ENCODE peak calls at places on chromosomes 2 and 18, in five cellular contexts. One of them, this sample, is unnamed.

GRCh38 chr2:26711457-26712155 is 19.1 kb downstream of the KCNK3 start:
- DNase-seq in GM12865: no peak
- DNase-seq in GM06990: no peak
- DNase-seq in epithelial cell of proximal tubule: no peak
- DNase-seq in cardiac muscle cell: no peak
- DNase-seq in this sample: no peak

GRCh38 chr2:1153959-1154358 is 203.3 kb downstream of the SNTG2 start:
- DNase-seq in cardiac muscle cell: no peak
- DNase-seq in GM12865: no peak
- DNase-seq in epithelial cell of proximal tubule: no peak
- DNase-seq in GM06990: no peak
- DNase-seq in this sample: no peak

GRCh38 chr18:35344736-35345459 is 678 bp upstream of the ZNF24 start:
- DNase-seq in epithelial cell of proximal tubule: no peak
- DNase-seq in GM06990: no peak
- DNase-seq in GM12865: peak
- DNase-seq in cardiac muscle cell: no peak
- DNase-seq in this sample: peak

GRCh38 chr18:48997985-48998831 is 47.4 kb upstream of the SMAD7 start:
- DNase-seq in GM06990: no peak
- DNase-seq in cardiac muscle cell: peak
- DNase-seq in epithelial cell of proximal tubule: peak
- DNase-seq in GM12865: no peak
- DNase-seq in this sample: peak

GRCh38 chr2:101173707-101174295 is 22.6 kb upstream of the TBC1D8 start:
- DNase-seq in cardiac muscle cell: no peak
- DNase-seq in GM12865: peak
- DNase-seq in epithelial cell of proximal tubule: no peak
- DNase-seq in GM06990: no peak
- DNase-seq in this sample: peak

GRCh38 chr2:238573065-238573778 is 146.5 kb downstream of the ASB1 start:
- DNase-seq in GM06990: no peak
- DNase-seq in cardiac muscle cell: no peak
- DNase-seq in GM12865: peak
- DNase-seq in epithelial cell of proximal tubule: no peak
- DNase-seq in this sample: peak

GRCh38 chr2:88054300-88055048 is 1.1 kb downstream of the KRCC1 start:
- DNase-seq in GM12865: peak
- DNase-seq in cardiac muscle cell: peak
- DNase-seq in GM06990: peak
- DNase-seq in epithelial cell of proximal tubule: no peak
- DNase-seq in this sample: no peak

GRCh38 chr2:201448701-201449100 is 2.6 kb downstream of the TRAK2 start:
- DNase-seq in GM12865: no peak
- DNase-seq in cardiac muscle cell: no peak
- DNase-seq in epithelial cell of proximal tubule: no peak
- DNase-seq in GM06990: no peak
- DNase-seq in this sample: no peak

GRCh38 chr2:181430406-181431199 is 26.6 kb upstream of the ITGA4 start:
- DNase-seq in cardiac muscle cell: peak
- DNase-seq in epithelial cell of proximal tubule: no peak
- DNase-seq in GM12865: peak
- DNase-seq in GM06990: no peak
- DNase-seq in this sample: no peak

GRCh38 chr2:197028230-197028629 is 101.7 kb upstream of the PGAP1 start:
- DNase-seq in epithelial cell of proximal tubule: no peak
- DNase-seq in GM12865: no peak
- DNase-seq in cardiac muscle cell: peak
- DNase-seq in GM06990: no peak
- DNase-seq in this sample: no peak

GRCh38 chr18:67589325-67589724 is 72.8 kb upstream of the DSEL start:
- DNase-seq in GM12865: no peak
- DNase-seq in epithelial cell of proximal tubule: no peak
- DNase-seq in cardiac muscle cell: no peak
- DNase-seq in GM06990: no peak
- DNase-seq in this sample: no peak

GRCh38 chr2:54455584-54456525 is at the start of gene SPTBN1:
- DNase-seq in epithelial cell of proximal tubule: no peak
- DNase-seq in cardiac muscle cell: peak
- DNase-seq in GM12865: no peak
- DNase-seq in GM06990: peak
- DNase-seq in this sample: peak

GRCh38 chr18:50970006-50970405 is 2.2 kb downstream of the ELAC1 start:
- DNase-seq in GM12865: no peak
- DNase-seq in GM06990: no peak
- DNase-seq in epithelial cell of proximal tubule: no peak
- DNase-seq in cardiac muscle cell: no peak
- DNase-seq in this sample: no peak

GRCh38 chr18:62027914-62028520 is 135.2 kb upstream of the RNF152 start:
- DNase-seq in GM06990: no peak
- DNase-seq in epithelial cell of proximal tubule: no peak
- DNase-seq in cardiac muscle cell: no peak
- DNase-seq in GM12865: no peak
- DNase-seq in this sample: no peak

GRCh38 chr2:11796190-11797171 is 50.0 kb downstream of the LPIN1 start:
- DNase-seq in cardiac muscle cell: peak
- DNase-seq in epithelial cell of proximal tubule: no peak
- DNase-seq in GM06990: no peak
- DNase-seq in GM12865: no peak
- DNase-seq in this sample: no peak

GRCh38 chr2:117359266-117359970 is 455.1 kb upstream of the DDX18 start:
- DNase-seq in GM12865: no peak
- DNase-seq in cardiac muscle cell: no peak
- DNase-seq in epithelial cell of proximal tubule: no peak
- DNase-seq in GM06990: no peak
- DNase-seq in this sample: no peak

GRCh38 chr18:45222200-45222599 is 393.1 kb upstream of the SLC14A2 start:
- DNase-seq in GM12865: no peak
- DNase-seq in GM06990: no peak
- DNase-seq in cardiac muscle cell: no peak
- DNase-seq in epithelial cell of proximal tubule: no peak
- DNase-seq in this sample: no peak

GRCh38 chr2:189192766-189193165 is 13.2 kb upstream of the COL5A2 start:
- DNase-seq in GM06990: no peak
- DNase-seq in cardiac muscle cell: no peak
- DNase-seq in GM12865: no peak
- DNase-seq in epithelial cell of proximal tubule: no peak
- DNase-seq in this sample: no peak

GRCh38 chr2:57181315-57182038 is 865.1 kb upstream of the VRK2 start:
- DNase-seq in epithelial cell of proximal tubule: no peak
- DNase-seq in cardiac muscle cell: peak
- DNase-seq in GM06990: no peak
- DNase-seq in GM12865: no peak
- DNase-seq in this sample: no peak

GRCh38 chr2:237118025-237118424 is 32.3 kb downstream of the COPS8 start:
- DNase-seq in GM06990: no peak
- DNase-seq in GM12865: no peak
- DNase-seq in cardiac muscle cell: no peak
- DNase-seq in epithelial cell of proximal tubule: no peak
- DNase-seq in this sample: no peak

GRCh38 chr2:231238694-231239093 is 40.3 kb downstream of the ARMC9 start:
- DNase-seq in GM12865: no peak
- DNase-seq in GM06990: no peak
- DNase-seq in epithelial cell of proximal tubule: no peak
- DNase-seq in cardiac muscle cell: no peak
- DNase-seq in this sample: no peak

GRCh38 chr2:105361132-105361889 is 24.0 kb downstream of the C2orf49 start:
- DNase-seq in cardiac muscle cell: no peak
- DNase-seq in GM12865: no peak
- DNase-seq in epithelial cell of proximal tubule: no peak
- DNase-seq in GM06990: no peak
- DNase-seq in this sample: no peak

GRCh38 chr18:6683112-6683876 is 46.2 kb upstream of the ARHGAP28 start:
- DNase-seq in GM06990: no peak
- DNase-seq in GM12865: no peak
- DNase-seq in epithelial cell of proximal tubule: no peak
- DNase-seq in cardiac muscle cell: no peak
- DNase-seq in this sample: no peak

GRCh38 chr2:215866594-215866993 is 146.8 kb downstream of the MREG start:
- DNase-seq in GM06990: no peak
- DNase-seq in cardiac muscle cell: no peak
- DNase-seq in epithelial cell of proximal tubule: no peak
- DNase-seq in GM12865: no peak
- DNase-seq in this sample: no peak

GRCh38 chr2:45748239-45748638 is 96.8 kb downstream of the PRKCE start:
- DNase-seq in cardiac muscle cell: peak
- DNase-seq in GM06990: no peak
- DNase-seq in epithelial cell of proximal tubule: no peak
- DNase-seq in GM12865: no peak
- DNase-seq in this sample: no peak

GRCh38 chr2:165376571-165376975 is 92.9 kb upstream of the CSRNP3 start:
- DNase-seq in cardiac muscle cell: no peak
- DNase-seq in epithelial cell of proximal tubule: no peak
- DNase-seq in GM06990: no peak
- DNase-seq in GM12865: no peak
- DNase-seq in this sample: no peak

GRCh38 chr2:143399679-143400078 is 270.5 kb downstream of the ARHGAP15 start:
- DNase-seq in GM06990: no peak
- DNase-seq in cardiac muscle cell: no peak
- DNase-seq in GM12865: no peak
- DNase-seq in epithelial cell of proximal tubule: no peak
- DNase-seq in this sample: no peak

GRCh38 chr2:42878581-42878980 is 86.2 kb upstream of the HAAO start:
- DNase-seq in cardiac muscle cell: no peak
- DNase-seq in GM06990: no peak
- DNase-seq in epithelial cell of proximal tubule: no peak
- DNase-seq in GM12865: peak
- DNase-seq in this sample: peak

GRCh38 chr18:75324211-75324610 is 103.3 kb downstream of the SMIM21 start:
- DNase-seq in GM12865: no peak
- DNase-seq in epithelial cell of proximal tubule: no peak
- DNase-seq in cardiac muscle cell: no peak
- DNase-seq in GM06990: no peak
- DNase-seq in this sample: no peak

GRCh38 chr2:65198737-65199136 is 28.9 kb upstream of the ACTR2 start:
- DNase-seq in GM06990: no peak
- DNase-seq in GM12865: no peak
- DNase-seq in cardiac muscle cell: no peak
- DNase-seq in epithelial cell of proximal tubule: no peak
- DNase-seq in this sample: no peak

GRCh38 chr18:34153711-34154110 is 71.0 kb downstream of the NOL4 start:
- DNase-seq in GM06990: peak
- DNase-seq in epithelial cell of proximal tubule: no peak
- DNase-seq in GM12865: peak
- DNase-seq in cardiac muscle cell: peak
- DNase-seq in this sample: no peak

GRCh38 chr2:240256704-240257637 is 116.5 kb upstream of the OTOS start:
- DNase-seq in epithelial cell of proximal tubule: no peak
- DNase-seq in GM12865: no peak
- DNase-seq in GM06990: no peak
- DNase-seq in cardiac muscle cell: no peak
- DNase-seq in this sample: peak
- TF ChIP-seq CTCF in epithelial cell of proximal tubule: peak
- TF ChIP-seq CTCF in GM12865: no peak
- TF ChIP-seq CTCF in GM06990: no peak
- TF ChIP-seq CTCF in cardiac muscle cell: peak
- TF ChIP-seq CTCF in this sample: no peak

GRCh38 chr2:23505218-23505983 is 120.4 kb downstream of the KLHL29 start:
- DNase-seq in cardiac muscle cell: no peak
- DNase-seq in GM12865: no peak
- DNase-seq in epithelial cell of proximal tubule: no peak
- DNase-seq in GM06990: no peak
- DNase-seq in this sample: no peak
- TF ChIP-seq CTCF in cardiac muscle cell: no peak
- TF ChIP-seq CTCF in GM12865: no peak
- TF ChIP-seq CTCF in epithelial cell of proximal tubule: peak
- TF ChIP-seq CTCF in GM06990: peak
- TF ChIP-seq CTCF in this sample: no peak

DNA sequence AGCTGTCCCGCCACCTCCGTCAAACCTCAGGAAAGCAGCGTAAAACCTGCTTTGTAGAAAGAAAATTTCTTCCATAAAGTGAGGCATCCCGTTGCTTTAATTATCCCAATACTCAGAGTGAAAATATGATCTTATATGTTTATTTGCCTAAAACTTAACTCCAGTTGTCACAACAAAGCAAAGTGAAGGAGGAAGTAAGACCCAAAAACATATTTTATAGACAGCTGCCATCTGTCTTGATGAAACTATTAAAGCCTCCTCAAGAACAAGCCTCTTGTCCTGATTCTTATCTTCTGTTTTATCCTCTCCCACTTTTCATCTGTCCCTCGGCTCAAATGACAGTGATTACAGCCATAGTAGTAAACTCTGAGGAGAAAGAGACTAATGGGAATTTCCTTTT is 28.9 kb upstream of the LPIN2 start:
- DNase-seq in GM06990: no peak
- DNase-seq in GM12865: no peak
- DNase-seq in cardiac muscle cell: no peak
- DNase-seq in epithelial cell of proximal tubule: no peak
- DNase-seq in this sample: no peak
- TF ChIP-seq CTCF in GM06990: no peak
- TF ChIP-seq CTCF in GM12865: no peak
- TF ChIP-seq CTCF in cardiac muscle cell: no peak
- TF ChIP-seq CTCF in epithelial cell of proximal tubule: no peak
- TF ChIP-seq CTCF in this sample: no peak

GRCh38 chr2:59920961-59921360 is 632.5 kb downstream of the BCL11A start:
- DNase-seq in epithelial cell of proximal tubule: no peak
- DNase-seq in GM12865: no peak
- DNase-seq in cardiac muscle cell: no peak
- DNase-seq in GM06990: no peak
- DNase-seq in this sample: no peak

GRCh38 chr2:59922450-59922849 is 631.0 kb downstream of the BCL11A start:
- DNase-seq in GM06990: no peak
- DNase-seq in cardiac muscle cell: no peak
- DNase-seq in GM12865: no peak
- DNase-seq in epithelial cell of proximal tubule: no peak
- DNase-seq in this sample: no peak

GRCh38 chr2:59930430-59930829 is 623.0 kb downstream of the BCL11A start:
- DNase-seq in GM12865: no peak
- DNase-seq in cardiac muscle cell: no peak
- DNase-seq in epithelial cell of proximal tubule: no peak
- DNase-seq in GM06990: no peak
- DNase-seq in this sample: no peak

GRCh38 chr2:59932341-59932740 is 621.1 kb downstream of the BCL11A start:
- DNase-seq in GM06990: no peak
- DNase-seq in cardiac muscle cell: no peak
- DNase-seq in GM12865: peak
- DNase-seq in epithelial cell of proximal tubule: no peak
- DNase-seq in this sample: no peak

GRCh38 chr2:59926706-59927105 is 626.7 kb downstream of the BCL11A start:
- DNase-seq in GM06990: no peak
- DNase-seq in cardiac muscle cell: no peak
- DNase-seq in epithelial cell of proximal tubule: no peak
- DNase-seq in GM12865: no peak
- DNase-seq in this sample: no peak
- TF ChIP-seq CTCF in GM06990: no peak
- TF ChIP-seq CTCF in cardiac muscle cell: no peak
- TF ChIP-seq CTCF in epithelial cell of proximal tubule: no peak
- TF ChIP-seq CTCF in GM12865: no peak
- TF ChIP-seq CTCF in this sample: no peak

DNA sequence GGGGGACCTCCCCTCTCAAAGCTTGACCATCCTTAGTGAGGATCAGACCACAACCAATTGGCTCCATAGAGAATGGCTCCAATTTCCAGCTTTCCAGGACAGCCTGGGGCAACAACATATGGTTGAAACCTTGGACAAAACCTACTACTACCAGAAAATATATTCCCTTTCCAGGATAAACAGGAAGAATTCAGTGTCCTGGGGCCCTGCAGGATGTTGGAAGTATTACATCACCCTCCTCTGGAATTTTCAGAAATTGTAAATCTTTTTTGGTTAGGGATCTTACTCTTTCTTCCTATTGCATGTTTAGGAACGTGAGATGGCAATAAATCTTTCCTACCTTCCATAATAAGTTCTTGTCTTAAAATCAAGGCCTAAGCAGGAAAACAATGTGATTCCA is 158.9 kb upstream of the MEIS1 start:
- DNase-seq in epithelial cell of proximal tubule: no peak
- DNase-seq in cardiac muscle cell: no peak
- DNase-seq in GM06990: no peak
- DNase-seq in GM12865: no peak
- DNase-seq in this sample: no peak
- TF ChIP-seq CTCF in epithelial cell of proximal tubule: peak
- TF ChIP-seq CTCF in cardiac muscle cell: no peak
- TF ChIP-seq CTCF in GM06990: no peak
- TF ChIP-seq CTCF in GM12865: no peak
- TF ChIP-seq CTCF in this sample: no peak

This sample was measured in GM13976.